ENCODE peak calls at places on chromosomes 2 and 18, in four cellular contexts. S is GM23338, K is OCI-LY7, H is GM23248. P is an unnamed sample.

GRCh38 chr2:58063641-58064040 is 17.0 kb downstream of the VRK2 start:
- DNase-seq in S (no peak), K (no peak), H (peak), P (no peak)

GRCh38 chr18:2986150-2986865 is 26.6 kb downstream of the LPIN2 start:
- DNase-seq in S (no peak), K (no peak), H (no peak), P (no peak)

GRCh38 chr2:9772999-9773904 is 70.0 kb upstream of the TAF1B start:
- DNase-seq in S (no peak), K (no peak), H (no peak), P (no peak)

GRCh38 chr2:224434618-224435017 is 32.7 kb upstream of the FAM124B start:
- DNase-seq in S (no peak), K (no peak), H (no peak), P (no peak)

GRCh38 chr2:234674781-234675201 is 177.9 kb upstream of the ARL4C start:
- DNase-seq in S (no peak), K (no peak), H (peak), P (no peak)

GRCh38 chr2:184524551-184525382 is 73.6 kb upstream of the ZNF804A start:
- DNase-seq in S (no peak), K (no peak), H (no peak), P (no peak)

GRCh38 chr2:232513389-232513788 is 6.8 kb upstream of the PRSS56 start:
- DNase-seq in S (no peak), K (no peak), H (no peak), P (no peak)

GRCh38 chr18:13800505-13801259 is 23.3 kb upstream of the MC5R start:
- DNase-seq in S (peak), K (no peak), H (peak), P (peak)

GRCh38 chr2:54262015-54262765 is 6.2 kb upstream of the TSPYL6 start:
- DNase-seq in S (no peak), K (no peak), H (no peak), P (no peak)

GRCh38 chr2:151363709-151364108 is 6.3 kb downstream of the TNFAIP6 start:
- DNase-seq in S (no peak), K (no peak), H (no peak), P (peak)

GRCh38 chr2:102193074-102193473 is 6.3 kb downstream of the IL1RL2 start:
- DNase-seq in S (no peak), K (no peak), H (peak), P (no peak)

GRCh38 chr2:88450186-88450585 is 2.3 kb downstream of the FOXI3 start:
- DNase-seq in S (no peak), K (no peak), H (no peak), P (no peak)

GRCh38 chr2:165122521-165122920 is 81.3 kb downstream of the SCN3A start:
- DNase-seq in S (no peak), K (no peak), H (no peak), P (no peak)

GRCh38 chr2:31384771-31385276 is 29.7 kb downstream of the XDH start:
- DNase-seq in S (no peak), K (no peak), H (peak), P (no peak)

GRCh38 chr2:149160701-149161217 is 122.3 kb downstream of the LYPD6B start:
- DNase-seq in S (no peak), K (peak), H (no peak), P (peak)

GRCh38 chr2:239061824-239062560 is 214.1 kb downstream of the TWIST2 start:
- DNase-seq in S (no peak), K (no peak), H (no peak), P (no peak)

GRCh38 chr2:56012216-56012615 is 88.6 kb upstream of the EFEMP1 start:
- DNase-seq in S (no peak), K (no peak), H (no peak), P (no peak)

GRCh38 chr2:56011624-56012023 is 88.0 kb upstream of the EFEMP1 start:
- DNase-seq in S (no peak), K (no peak), H (no peak), P (no peak)

GRCh38 chr2:56008661-56009411 is 85.3 kb upstream of the EFEMP1 start:
- DNase-seq in S (peak), K (peak), H (peak), P (peak)

GRCh38 chr2:56013475-56013874 is 89.9 kb upstream of the EFEMP1 start:
- DNase-seq in S (no peak), K (no peak), H (no peak), P (no peak)

GRCh38 chr2:56009758-56010534 is 86.4 kb upstream of the EFEMP1 start:
- DNase-seq in S (peak), K (peak), H (peak), P (peak)
- H3K4me2 ChIP-seq in S (peak), K (peak), H (peak), P (peak)

DNA sequence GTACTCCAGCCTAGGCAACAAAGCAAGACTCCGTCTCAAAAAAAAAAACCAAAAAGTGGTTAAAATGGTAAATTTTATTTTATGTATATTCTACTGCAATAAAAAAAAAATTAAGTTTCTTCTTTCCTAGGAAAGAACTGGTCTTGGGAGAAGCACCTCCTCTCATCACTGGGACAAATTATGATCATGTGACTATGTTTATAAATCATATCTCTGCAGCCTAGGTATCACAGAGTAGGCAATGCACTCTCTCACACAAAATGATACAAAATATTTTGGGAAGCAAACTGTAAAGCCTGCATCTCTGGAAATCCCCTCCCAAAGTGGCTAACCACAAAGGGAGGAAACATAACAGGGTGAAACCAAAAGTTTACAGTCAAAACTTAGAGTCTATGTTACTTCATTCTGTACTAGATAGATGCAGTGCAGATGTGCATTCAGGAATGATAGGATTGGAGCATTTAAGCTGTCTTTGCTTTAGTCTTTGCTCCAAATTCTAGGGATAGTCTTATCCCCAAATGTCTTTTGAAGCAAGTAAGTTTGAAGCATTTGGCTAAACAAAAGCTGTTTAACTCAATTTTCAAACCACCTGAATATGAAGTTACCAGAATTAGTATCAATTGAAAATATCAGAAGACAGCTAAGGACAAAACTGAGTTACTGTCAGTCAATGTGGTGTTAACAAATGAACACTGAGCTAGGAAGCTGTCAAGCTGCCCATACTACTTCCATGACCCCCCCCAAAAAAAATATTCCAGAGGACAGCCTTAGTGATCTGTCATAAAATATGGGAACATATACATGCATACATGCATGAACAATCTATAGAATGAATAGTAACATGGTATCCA is 21.1 kb upstream of the MALT1 start:
- DNase-seq in S (no peak), K (no peak), H (no peak), P (no peak)
- H3K4me2 ChIP-seq in S (no peak), K (peak), H (no peak), P (no peak)

GRCh38 chr2:64426191-64426952 is 27.6 kb upstream of the LGALSL start:
- DNase-seq in S (no peak), K (no peak), H (peak), P (no peak)
- H3K4me2 ChIP-seq in S (no peak), K (no peak), H (no peak), P (no peak)

GRCh38 chr2:197477764-197478163 is 21.9 kb downstream of the HSPD1 start:
- DNase-seq in S (no peak), K (no peak), H (no peak), P (no peak)
- H3K4me2 ChIP-seq in S (no peak), K (no peak), H (no peak), P (no peak)

P was measured in neural progenitor cell.